ENCODE peak calls at places on chromosomes 3 and 15, in eight cellular contexts. H is stomach; Z is spleen; X is CD8-positive, alpha-beta T cell; R is tibial artery; O is A549; Q is endodermal cell; P is hepatocyte. D is an unnamed sample.
A peak's percentile ranks its signal among the peaks of the same experiment; 100 is the strongest.

GRCh38 chr15:66866651-66867050 is 164.6 kb downstream of the SMAD6 start:
- DNase-seq in H (no peak), Z (no peak), X (no peak), R (no peak), O (no peak), Q (no peak), P (no peak), D (no peak)

GRCh38 chr3:53844262-53845102 is 1.7 kb downstream of the CHDH start:
- DNase-seq in H (peak; percentile 49), Z (no peak), X (no peak), R (no peak), O (no peak), Q (peak; percentile 56), P (peak; percentile 50), D (no peak)

GRCh38 chr3:137163241-137163916 is 205.6 kb downstream of the IL20RB start:
- DNase-seq in H (no peak), Z (no peak), X (no peak), R (no peak), O (no peak), Q (peak; percentile 59), P (peak; percentile 17), D (no peak)

GRCh38 chr3:164608554-164609276 is 469.6 kb downstream of the SI start:
- DNase-seq in H (no peak), Z (no peak), X (no peak), R (no peak), O (no peak), Q (no peak), P (no peak), D (no peak)

GRCh38 chr3:127853681-127854080 is 31.4 kb upstream of the MGLL start:
- DNase-seq in H (no peak), Z (no peak), X (no peak), R (no peak), O (no peak), Q (peak; percentile 74), P (no peak), D (no peak)

GRCh38 chr3:42498791-42499477 is 3.5 kb upstream of the VIPR1 start:
- DNase-seq in H (peak; percentile 22), Z (peak; percentile 51), X (no peak), R (peak; percentile 16), O (no peak), Q (peak; percentile 43), P (no peak), D (peak; percentile 66)

GRCh38 chr3:40871411-40871810 is 327.9 kb upstream of the CTNNB1 start:
- DNase-seq in H (no peak), Z (no peak), X (no peak), R (no peak), O (no peak), Q (peak; percentile 83), P (no peak), D (peak; percentile 7)

GRCh38 chr15:58396181-58396580 is 35.6 kb upstream of the LIPC start:
- DNase-seq in H (no peak), Z (no peak), X (no peak), R (no peak), O (peak; percentile 40), Q (no peak), P (peak; percentile 71), D (no peak)

GRCh38 chr3:39718674-39719595 is 90.5 kb upstream of the MYRIP start:
- DNase-seq in H (no peak), Z (no peak), X (no peak), R (no peak), O (no peak), Q (no peak), P (no peak), D (no peak)

GRCh38 chr3:39725321-39725720 is 84.1 kb upstream of the MYRIP start:
- DNase-seq in H (no peak), Z (no peak), X (no peak), R (no peak), O (no peak), Q (no peak), P (no peak), D (no peak)

GRCh38 chr3:39727415-39727814 is 82.0 kb upstream of the MYRIP start:
- DNase-seq in H (no peak), Z (no peak), X (no peak), R (no peak), O (no peak), Q (peak; percentile 67), P (no peak), D (no peak)

GRCh38 chr3:39721076-39721475 is 88.3 kb upstream of the MYRIP start:
- DNase-seq in H (no peak), Z (no peak), X (no peak), R (no peak), O (no peak), Q (no peak), P (no peak), D (no peak)

DNA sequence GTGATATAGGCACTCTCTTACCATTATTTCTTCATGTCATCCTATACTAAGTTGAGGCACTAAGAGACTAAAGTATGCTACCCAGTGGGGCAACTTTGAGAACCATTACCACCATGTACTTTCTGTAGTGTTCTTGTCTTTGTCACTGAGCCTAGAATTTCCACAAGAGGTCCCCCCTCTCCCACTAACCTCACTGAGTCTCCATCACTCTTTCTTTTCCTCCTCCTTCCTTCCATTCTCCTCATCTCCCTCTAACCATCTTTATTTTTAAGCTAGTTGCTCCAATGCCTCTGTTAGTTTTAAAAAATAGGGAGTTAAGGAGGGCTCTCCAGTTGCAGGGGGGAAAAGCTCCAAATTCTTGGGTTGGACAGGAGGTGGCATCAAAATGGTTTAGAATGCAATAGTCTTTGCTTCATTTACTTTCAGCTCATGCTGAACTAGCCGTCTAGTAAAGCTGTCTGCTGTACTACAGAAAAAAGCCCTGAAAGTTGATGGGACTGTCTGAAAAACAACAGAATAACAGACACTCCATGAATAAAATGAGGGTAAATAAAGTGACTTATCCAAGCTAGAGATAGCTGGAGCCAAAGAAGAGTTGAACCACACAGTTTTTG is 85.1 kb upstream of the MYRIP start:
- DNase-seq in H (no peak), Z (no peak), X (no peak), R (no peak), O (no peak), Q (no peak), P (no peak), D (no peak)
- TF ChIP-seq CTCF in H (peak; percentile 51), Z (peak; percentile 36), X (no peak), R (peak; percentile 49), O (no peak), Q (peak; percentile 70), P (peak; percentile 37), D (no peak)

GRCh38 chr3:186567072-186567921 is at the start of gene TBCCD1:
- DNase-seq in H (peak; percentile 95), Z (peak; percentile 99), X (peak; percentile 89), R (peak; percentile 87), O (peak; percentile 90), Q (peak; percentile 99), P (peak; percentile 94), D (peak; percentile 93)

GRCh38 chr3:186570096-186570940 is at the start of gene DNAJB11:
- DNase-seq in H (peak; percentile 99), Z (peak; percentile 99), X (peak; percentile 99), R (peak; percentile 99), O (peak; percentile 99), Q (peak; percentile 100), P (peak; percentile 99), D (peak; percentile 100)

GRCh38 chr3:186571644-186572013 is 1.1 kb downstream of the DNAJB11 start:
- DNase-seq in H (no peak), Z (no peak), X (no peak), R (no peak), O (no peak), Q (no peak), P (no peak), D (no peak)

GRCh38 chr3:186570941-186571643 is 572 bp downstream of the DNAJB11 start:
- DNase-seq in H (no peak), Z (peak; percentile 74), X (no peak), R (no peak), O (no peak), Q (no peak), P (peak; percentile 9), D (no peak)

DNA sequence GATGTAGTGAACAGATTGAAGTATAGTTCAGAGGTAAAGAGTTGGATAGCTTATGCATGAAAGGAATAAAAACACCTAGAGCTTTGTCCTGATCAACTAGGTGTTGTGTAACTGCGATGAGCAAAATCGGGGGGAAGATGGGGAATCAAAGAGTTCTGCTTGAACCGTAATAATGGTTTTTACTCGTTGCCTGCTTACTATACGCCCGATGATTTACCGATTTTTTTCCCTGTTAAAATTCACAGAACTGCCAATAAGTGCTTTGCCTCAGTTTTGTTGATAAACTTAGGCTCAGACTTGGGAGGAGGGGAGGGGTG is 783 bp upstream of the DNAJB11 start:
- DNase-seq in H (no peak), Z (no peak), X (no peak), R (no peak), O (no peak), Q (no peak), P (no peak), D (no peak)
- H3K27ac ChIP-seq in H (peak overlapping the region; percentile 98), Z (peak overlapping the region; percentile 95), X (peak overlapping the region; percentile 72), R (peak overlapping the region; percentile 13), O (peak overlapping the region; percentile 84), Q (peak overlapping the region; percentile 75), P (no peak overlapping the region), D (peak overlapping the region; percentile 35)

GRCh38 chr3:81005992-81006391 is 755.5 kb downstream of the GBE1 start:
- DNase-seq in H (no peak), Z (no peak), X (no peak), R (no peak), O (no peak), Q (peak; percentile 61), P (no peak), D (no peak)
- TF ChIP-seq CTCF in H (no peak), Z (no peak), X (no peak), R (no peak), O (no peak), Q (peak; percentile 78), P (peak; percentile 20), D (no peak)

GRCh38 chr3:149375164-149375823 is 2.2 kb downstream of the TM4SF1 start:
- DNase-seq in H (no peak), Z (no peak), X (no peak), R (no peak), O (peak; percentile 71), Q (no peak), P (no peak), D (no peak)
- H3K27ac ChIP-seq in H (peak overlapping the region; percentile 88), Z (peak overlapping the region; percentile 86), X (no peak overlapping the region), R (peak overlapping the region; percentile 71), O (peak overlapping the region; percentile 92), Q (no peak overlapping the region), P (peak overlapping the region; percentile 90), D (peak overlapping the region; percentile 88)

GRCh38 chr3:103919327-103919726 is 1447.4 kb upstream of the ALCAM start:
- DNase-seq in H (no peak), Z (no peak), X (no peak), R (no peak), O (no peak), Q (no peak), P (no peak), D (no peak)
- TF ChIP-seq CTCF in H (no peak), Z (no peak), X (no peak), R (no peak), O (no peak), Q (no peak), P (no peak), D (no peak)

DNA sequence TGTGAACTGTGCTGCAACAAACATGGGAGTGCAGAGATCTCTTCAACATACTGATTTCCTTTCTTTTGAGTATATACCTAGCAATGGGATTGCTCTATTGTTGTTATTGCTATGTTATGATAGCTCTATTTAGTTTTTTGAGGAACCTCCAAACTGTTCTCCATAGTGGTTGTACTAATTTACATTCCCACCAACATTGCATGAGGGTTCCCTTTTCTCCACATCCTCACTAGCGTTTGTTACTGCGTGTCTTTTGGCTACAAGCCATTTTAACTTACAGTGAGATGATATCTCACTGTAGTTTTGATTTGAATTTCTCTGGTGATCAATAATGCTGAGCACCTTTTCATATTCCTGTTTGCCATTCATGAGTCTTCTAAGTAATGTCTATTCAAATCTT is 45.5 kb upstream of the TNFSF10 start:
- DNase-seq in H (no peak), Z (no peak), X (no peak), R (no peak), O (no peak), Q (no peak), P (no peak), D (no peak)
- H3K27ac ChIP-seq in H (no peak overlapping the region), Z (no peak overlapping the region), X (no peak overlapping the region), R (no peak overlapping the region), O (no peak overlapping the region), Q (no peak overlapping the region), P (no peak overlapping the region), D (no peak overlapping the region)